ENCODE peak calls at places on chromosome 14, in ten cellular contexts. One of them, this sample, is unnamed.

GRCh38 chr14:99159341-99160340 is 112.4 kb downstream of the BCL11B start:
- DNase-seq in fibroblast of mammary gland: no peak
- DNase-seq in choroid plexus epithelial cell: no peak
- DNase-seq in cardiac muscle cell: peak; percentile 43
- DNase-seq in AG04450: no peak
- DNase-seq in ovary: no peak
- DNase-seq in NB4: no peak
- DNase-seq in tibial nerve: no peak
- DNase-seq in colonic mucosa: no peak
- DNase-seq in tibial artery: no peak
- DNase-seq in this sample: no peak

GRCh38 chr14:73662439-73663056 is 17.8 kb downstream of the DNAL1 start:
- DNase-seq in ovary: no peak
- DNase-seq in tibial artery: peak; percentile 55
- DNase-seq in fibroblast of mammary gland: peak; percentile 95
- DNase-seq in AG04450: peak; percentile 61
- DNase-seq in choroid plexus epithelial cell: peak; percentile 94
- DNase-seq in cardiac muscle cell: no peak
- DNase-seq in NB4: peak; percentile 56
- DNase-seq in colonic mucosa: peak; percentile 24
- DNase-seq in tibial nerve: no peak
- DNase-seq in this sample: peak; percentile 89

GRCh38 chr14:105480165-105480564 is 5.5 kb downstream of the CRIP2 start:
- DNase-seq in NB4: no peak
- DNase-seq in fibroblast of mammary gland: no peak
- DNase-seq in ovary: no peak
- DNase-seq in colonic mucosa: no peak
- DNase-seq in tibial nerve: no peak
- DNase-seq in choroid plexus epithelial cell: no peak
- DNase-seq in cardiac muscle cell: no peak
- DNase-seq in AG04450: no peak
- DNase-seq in tibial artery: no peak
- DNase-seq in this sample: no peak

GRCh38 chr14:73795466-73795865 is 56.2 kb upstream of the PTGR2 start:
- DNase-seq in ovary: no peak
- DNase-seq in tibial artery: no peak
- DNase-seq in cardiac muscle cell: no peak
- DNase-seq in colonic mucosa: no peak
- DNase-seq in choroid plexus epithelial cell: no peak
- DNase-seq in fibroblast of mammary gland: no peak
- DNase-seq in AG04450: no peak
- DNase-seq in tibial nerve: no peak
- DNase-seq in NB4: no peak
- DNase-seq in this sample: no peak

GRCh38 chr14:90830931-90831701 is 14.9 kb upstream of the TTC7B start:
- DNase-seq in cardiac muscle cell: no peak
- DNase-seq in colonic mucosa: no peak
- DNase-seq in NB4: no peak
- DNase-seq in ovary: no peak
- DNase-seq in fibroblast of mammary gland: no peak
- DNase-seq in tibial nerve: no peak
- DNase-seq in AG04450: no peak
- DNase-seq in tibial artery: no peak
- DNase-seq in choroid plexus epithelial cell: no peak
- DNase-seq in this sample: no peak

GRCh38 chr14:102373110-102373509 is 10.4 kb downstream of the TECPR2 start:
- DNase-seq in choroid plexus epithelial cell: no peak
- DNase-seq in NB4: no peak
- DNase-seq in fibroblast of mammary gland: no peak
- DNase-seq in ovary: no peak
- DNase-seq in colonic mucosa: no peak
- DNase-seq in tibial nerve: no peak
- DNase-seq in cardiac muscle cell: no peak
- DNase-seq in tibial artery: no peak
- DNase-seq in AG04450: no peak
- DNase-seq in this sample: no peak

GRCh38 chr14:50344831-50345563 is 32.9 kb downstream of the DMAC2L start:
- DNase-seq in tibial artery: no peak
- DNase-seq in cardiac muscle cell: no peak
- DNase-seq in tibial nerve: no peak
- DNase-seq in AG04450: no peak
- DNase-seq in ovary: no peak
- DNase-seq in NB4: no peak
- DNase-seq in colonic mucosa: no peak
- DNase-seq in fibroblast of mammary gland: no peak
- DNase-seq in choroid plexus epithelial cell: peak; percentile 80
- DNase-seq in this sample: no peak

GRCh38 chr14:77130386-77130785 is 11.2 kb downstream of the ZDHHC22 start:
- DNase-seq in fibroblast of mammary gland: no peak
- DNase-seq in cardiac muscle cell: no peak
- DNase-seq in colonic mucosa: no peak
- DNase-seq in tibial artery: no peak
- DNase-seq in ovary: no peak
- DNase-seq in choroid plexus epithelial cell: no peak
- DNase-seq in AG04450: no peak
- DNase-seq in NB4: no peak
- DNase-seq in tibial nerve: no peak
- DNase-seq in this sample: no peak

GRCh38 chr14:80576401-80576800 is 365.1 kb upstream of the DIO2 start:
- DNase-seq in cardiac muscle cell: no peak
- DNase-seq in colonic mucosa: no peak
- DNase-seq in tibial artery: no peak
- DNase-seq in tibial nerve: no peak
- DNase-seq in fibroblast of mammary gland: no peak
- DNase-seq in choroid plexus epithelial cell: no peak
- DNase-seq in AG04450: no peak
- DNase-seq in NB4: no peak
- DNase-seq in ovary: no peak
- DNase-seq in this sample: no peak

GRCh38 chr14:67240168-67240932 is 885 bp upstream of the PALS1 start:
- DNase-seq in colonic mucosa: peak; percentile 84
- DNase-seq in tibial nerve: no peak
- DNase-seq in tibial artery: peak; percentile 65
- DNase-seq in AG04450: no peak
- DNase-seq in ovary: no peak
- DNase-seq in choroid plexus epithelial cell: no peak
- DNase-seq in NB4: peak; percentile 50
- DNase-seq in cardiac muscle cell: peak; percentile 25
- DNase-seq in fibroblast of mammary gland: peak; percentile 7
- DNase-seq in this sample: peak; percentile 63

GRCh38 chr14:89420502-89420901 is 3.5 kb upstream of the FOXN3 start:
- DNase-seq in fibroblast of mammary gland: no peak
- DNase-seq in tibial nerve: no peak
- DNase-seq in ovary: no peak
- DNase-seq in tibial artery: no peak
- DNase-seq in colonic mucosa: peak; percentile 46
- DNase-seq in cardiac muscle cell: no peak
- DNase-seq in AG04450: no peak
- DNase-seq in choroid plexus epithelial cell: no peak
- DNase-seq in NB4: no peak
- DNase-seq in this sample: no peak

GRCh38 chr14:49853572-49854375 is 1.2 kb upstream of the NEMF start:
- DNase-seq in choroid plexus epithelial cell: peak; percentile 93
- DNase-seq in NB4: peak; percentile 82
- DNase-seq in ovary: peak; percentile 48
- DNase-seq in tibial nerve: no peak
- DNase-seq in fibroblast of mammary gland: peak; percentile 85
- DNase-seq in colonic mucosa: peak; percentile 87
- DNase-seq in tibial artery: peak; percentile 65
- DNase-seq in AG04450: peak; percentile 48
- DNase-seq in cardiac muscle cell: peak; percentile 88
- DNase-seq in this sample: peak; percentile 80

GRCh38 chr14:37443461-37443860 is 151.6 kb downstream of the FOXA1 start:
- DNase-seq in tibial artery: no peak
- DNase-seq in choroid plexus epithelial cell: no peak
- DNase-seq in ovary: no peak
- DNase-seq in fibroblast of mammary gland: peak; percentile 65
- DNase-seq in cardiac muscle cell: no peak
- DNase-seq in tibial nerve: no peak
- DNase-seq in AG04450: peak; percentile 16
- DNase-seq in colonic mucosa: no peak
- DNase-seq in NB4: no peak
- DNase-seq in this sample: peak; percentile 64

GRCh38 chr14:71339650-71340415 is 432.6 kb downstream of the PCNX1 start:
- DNase-seq in AG04450: no peak
- DNase-seq in ovary: no peak
- DNase-seq in cardiac muscle cell: no peak
- DNase-seq in NB4: no peak
- DNase-seq in colonic mucosa: no peak
- DNase-seq in tibial nerve: no peak
- DNase-seq in fibroblast of mammary gland: no peak
- DNase-seq in choroid plexus epithelial cell: no peak
- DNase-seq in tibial artery: no peak
- DNase-seq in this sample: no peak

GRCh38 chr14:94441130-94441529 is 11.5 kb downstream of the SERPINA11 start:
- DNase-seq in colonic mucosa: no peak
- DNase-seq in NB4: no peak
- DNase-seq in AG04450: no peak
- DNase-seq in ovary: no peak
- DNase-seq in choroid plexus epithelial cell: no peak
- DNase-seq in tibial nerve: no peak
- DNase-seq in tibial artery: no peak
- DNase-seq in fibroblast of mammary gland: no peak
- DNase-seq in cardiac muscle cell: no peak
- DNase-seq in this sample: no peak

GRCh38 chr14:79370969-79371368 is 840.3 kb downstream of the DIO2 start:
- DNase-seq in cardiac muscle cell: no peak
- DNase-seq in AG04450: no peak
- DNase-seq in tibial nerve: no peak
- DNase-seq in colonic mucosa: no peak
- DNase-seq in tibial artery: no peak
- DNase-seq in ovary: no peak
- DNase-seq in choroid plexus epithelial cell: no peak
- DNase-seq in fibroblast of mammary gland: no peak
- DNase-seq in NB4: no peak
- DNase-seq in this sample: no peak
- H3K4me3 ChIP-seq in cardiac muscle cell: no peak overlapping the region
- H3K4me3 ChIP-seq in AG04450: no peak overlapping the region
- H3K4me3 ChIP-seq in tibial nerve: no peak overlapping the region
- H3K4me3 ChIP-seq in colonic mucosa: no peak overlapping the region
- H3K4me3 ChIP-seq in tibial artery: no peak overlapping the region
- H3K4me3 ChIP-seq in ovary: no peak overlapping the region
- H3K4me3 ChIP-seq in choroid plexus epithelial cell: no peak overlapping the region
- H3K4me3 ChIP-seq in fibroblast of mammary gland: no peak overlapping the region
- H3K4me3 ChIP-seq in NB4: no peak overlapping the region
- H3K4me3 ChIP-seq in this sample: no peak overlapping the region

GRCh38 chr14:43778956-43779639 is 728.0 kb downstream of the FSCB start:
- DNase-seq in AG04450: no peak
- DNase-seq in NB4: no peak
- DNase-seq in colonic mucosa: no peak
- DNase-seq in ovary: no peak
- DNase-seq in cardiac muscle cell: no peak
- DNase-seq in choroid plexus epithelial cell: no peak
- DNase-seq in tibial artery: no peak
- DNase-seq in tibial nerve: no peak
- DNase-seq in fibroblast of mammary gland: no peak
- DNase-seq in this sample: no peak
- TF ChIP-seq CTCF in AG04450: no peak
- TF ChIP-seq CTCF in NB4: no peak
- TF ChIP-seq CTCF in colonic mucosa: no peak
- TF ChIP-seq CTCF in ovary: no peak
- TF ChIP-seq CTCF in cardiac muscle cell: no peak
- TF ChIP-seq CTCF in choroid plexus epithelial cell: no peak
- TF ChIP-seq CTCF in tibial artery: no peak
- TF ChIP-seq CTCF in tibial nerve: no peak
- TF ChIP-seq CTCF in fibroblast of mammary gland: no peak
- TF ChIP-seq CTCF in this sample: no peak

GRCh38 chr14:22099942-22100763 is 426.5 kb upstream of the OR4E1 start:
- DNase-seq in choroid plexus epithelial cell: peak; percentile 83
- DNase-seq in tibial nerve: peak; percentile 72
- DNase-seq in cardiac muscle cell: peak; percentile 88
- DNase-seq in colonic mucosa: peak; percentile 52
- DNase-seq in ovary: peak; percentile 36
- DNase-seq in AG04450: peak; percentile 8
- DNase-seq in fibroblast of mammary gland: peak; percentile 33
- DNase-seq in tibial artery: peak; percentile 79
- DNase-seq in NB4: peak; percentile 64
- DNase-seq in this sample: no peak

GRCh38 chr14:22107734-22108133 is 434.1 kb upstream of the OR4E1 start:
- DNase-seq in fibroblast of mammary gland: no peak
- DNase-seq in choroid plexus epithelial cell: no peak
- DNase-seq in tibial artery: no peak
- DNase-seq in colonic mucosa: no peak
- DNase-seq in cardiac muscle cell: no peak
- DNase-seq in tibial nerve: no peak
- DNase-seq in ovary: no peak
- DNase-seq in AG04450: no peak
- DNase-seq in NB4: no peak
- DNase-seq in this sample: no peak

GRCh38 chr14:22106700-22107697 is 433.4 kb upstream of the OR4E1 start:
- DNase-seq in colonic mucosa: no peak
- DNase-seq in tibial artery: no peak
- DNase-seq in tibial nerve: no peak
- DNase-seq in fibroblast of mammary gland: no peak
- DNase-seq in ovary: no peak
- DNase-seq in cardiac muscle cell: no peak
- DNase-seq in choroid plexus epithelial cell: no peak
- DNase-seq in AG04450: no peak
- DNase-seq in NB4: no peak
- DNase-seq in this sample: no peak

GRCh38 chr14:22104971-22105641 is 431.5 kb upstream of the OR4E1 start:
- DNase-seq in tibial artery: no peak
- DNase-seq in ovary: no peak
- DNase-seq in NB4: no peak
- DNase-seq in cardiac muscle cell: no peak
- DNase-seq in choroid plexus epithelial cell: no peak
- DNase-seq in AG04450: no peak
- DNase-seq in fibroblast of mammary gland: no peak
- DNase-seq in tibial nerve: no peak
- DNase-seq in colonic mucosa: no peak
- DNase-seq in this sample: no peak

DNA sequence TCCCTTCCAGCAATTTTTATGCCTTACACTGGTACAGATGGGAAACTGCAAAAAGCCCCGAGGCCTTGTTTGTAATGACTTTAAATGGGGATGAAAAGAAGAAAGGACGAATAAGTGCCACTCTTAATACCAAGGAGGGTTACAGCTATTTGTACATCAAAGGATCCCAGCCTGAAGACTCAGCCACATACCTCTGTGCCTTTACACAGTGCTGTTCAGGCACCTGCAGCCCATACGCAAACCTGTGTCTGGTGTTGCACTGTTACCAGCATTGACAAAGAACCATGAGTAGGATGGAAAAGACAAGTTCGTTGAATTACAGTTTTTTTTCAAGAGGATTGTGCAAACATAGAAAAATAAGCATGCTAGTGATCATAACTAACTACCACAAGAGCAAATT is 432.0 kb upstream of the OR4E1 start:
- DNase-seq in ovary: no peak
- DNase-seq in choroid plexus epithelial cell: no peak
- DNase-seq in fibroblast of mammary gland: no peak
- DNase-seq in NB4: no peak
- DNase-seq in cardiac muscle cell: no peak
- DNase-seq in tibial artery: no peak
- DNase-seq in colonic mucosa: no peak
- DNase-seq in AG04450: no peak
- DNase-seq in tibial nerve: no peak
- DNase-seq in this sample: no peak
- H3K4me3 ChIP-seq in ovary: no peak overlapping the region
- H3K4me3 ChIP-seq in choroid plexus epithelial cell: no peak overlapping the region
- H3K4me3 ChIP-seq in fibroblast of mammary gland: no peak overlapping the region
- H3K4me3 ChIP-seq in NB4: no peak overlapping the region
- H3K4me3 ChIP-seq in cardiac muscle cell: no peak overlapping the region
- H3K4me3 ChIP-seq in tibial artery: no peak overlapping the region
- H3K4me3 ChIP-seq in colonic mucosa: no peak overlapping the region
- H3K4me3 ChIP-seq in AG04450: no peak overlapping the region
- H3K4me3 ChIP-seq in tibial nerve: no peak overlapping the region
- H3K4me3 ChIP-seq in this sample: no peak overlapping the region

GRCh38 chr14:95548328-95548929 is 13.6 kb downstream of the GLRX5 start:
- DNase-seq in tibial nerve: no peak
- DNase-seq in cardiac muscle cell: no peak
- DNase-seq in AG04450: no peak
- DNase-seq in tibial artery: no peak
- DNase-seq in NB4: no peak
- DNase-seq in choroid plexus epithelial cell: no peak
- DNase-seq in fibroblast of mammary gland: peak; percentile 36
- DNase-seq in colonic mucosa: no peak
- DNase-seq in ovary: no peak
- DNase-seq in this sample: no peak
- TF ChIP-seq CTCF in tibial nerve: no peak
- TF ChIP-seq CTCF in cardiac muscle cell: no peak
- TF ChIP-seq CTCF in AG04450: no peak
- TF ChIP-seq CTCF in tibial artery: no peak
- TF ChIP-seq CTCF in NB4: no peak
- TF ChIP-seq CTCF in choroid plexus epithelial cell: no peak
- TF ChIP-seq CTCF in fibroblast of mammary gland: no peak
- TF ChIP-seq CTCF in colonic mucosa: no peak
- TF ChIP-seq CTCF in ovary: no peak
- TF ChIP-seq CTCF in this sample: no peak

This sample was measured in foreskin fibroblast.